ENCODE peak calls at places on chromosome 1, in ten cellular contexts. Z is kidney glomerular epithelial cell, R is DMS79, T is left ventricle myocardium inferior, I is NCI-H1092 treated with DMSO at 0.1 percent for 48 hours, Q is WTC11, E is SW 1271, L is hepatic stellate cell, W is activated gamma-delta T cell, Y is RPMI7951. F is an unnamed sample.

GRCh38 chr1:109636201-109636952 is 16.7 kb downstream of the AMPD2 start:
- DNase-seq in Z (no peak), R (no peak), T (no peak), I (no peak), Q (no peak), E (no peak), L (peak; percentile 71), W (no peak), Y (peak; percentile 65), F (no peak)

GRCh38 chr1:184888505-184888904 is 85.8 kb downstream of the NIBAN1 start:
- DNase-seq in Z (peak; percentile 28), R (no peak), T (no peak), I (no peak), Q (no peak), E (no peak), L (no peak), W (no peak), Y (peak; percentile 63), F (no peak)

GRCh38 chr1:153441238-153441755 is 19.2 kb downstream of the S100A7 start:
- DNase-seq in Z (no peak), R (no peak), T (no peak), I (peak; percentile 59), Q (no peak), E (no peak), L (no peak), W (no peak), Y (no peak), F (no peak)

GRCh38 chr1:211332839-211333238 is 6.2 kb downstream of the TRAF5 start:
- DNase-seq in Z (no peak), R (no peak), T (no peak), I (no peak), Q (no peak), E (no peak), L (no peak), W (no peak), Y (no peak), F (no peak)

GRCh38 chr1:210232524-210233215 is at the start of gene SERTAD4:
- DNase-seq in Z (peak; percentile 39), R (peak; percentile 76), T (peak; percentile 38), I (peak; percentile 79), Q (peak; percentile 48), E (no peak), L (peak; percentile 59), W (no peak), Y (peak; percentile 94), F (no peak)

GRCh38 chr1:245118806-245119205 is 36.0 kb upstream of the KIF26B start:
- DNase-seq in Z (no peak), R (no peak), T (no peak), I (no peak), Q (no peak), E (no peak), L (no peak), W (no peak), Y (peak; percentile 29), F (no peak)

GRCh38 chr1:231666220-231666956 is 39.8 kb downstream of the DISC1 start:
- DNase-seq in Z (no peak), R (no peak), T (no peak), I (no peak), Q (no peak), E (no peak), L (no peak), W (no peak), Y (no peak), F (no peak)

GRCh38 chr1:226868726-226869125 is 1.7 kb upstream of the PSEN2 start:
- DNase-seq in Z (no peak), R (no peak), T (no peak), I (no peak), Q (no peak), E (no peak), L (no peak), W (no peak), Y (no peak), F (no peak)

GRCh38 chr1:159090566-159091546 is 14.3 kb upstream of the AIM2 start:
- DNase-seq in Z (no peak), R (no peak), T (no peak), I (no peak), Q (no peak), E (no peak), L (no peak), W (no peak), Y (peak; percentile 73), F (no peak)

GRCh38 chr1:107228704-107229103 is 87.9 kb downstream of the NTNG1 start:
- DNase-seq in Z (no peak), R (no peak), T (no peak), I (no peak), Q (no peak), E (no peak), L (no peak), W (no peak), Y (no peak), F (no peak)

GRCh38 chr1:234139966-234140365 is 233.3 kb upstream of the COA6 start:
- DNase-seq in Z (peak; percentile 30), R (no peak), T (no peak), I (no peak), Q (no peak), E (peak; percentile 90), L (no peak), W (no peak), Y (peak; percentile 94), F (no peak)

GRCh38 chr1:58358311-58358710 is 188.2 kb downstream of the OMA1 start:
- DNase-seq in Z (peak; percentile 18), R (no peak), T (no peak), I (no peak), Q (no peak), E (no peak), L (no peak), W (no peak), Y (peak; percentile 33), F (no peak)

GRCh38 chr1:35835398-35835797 is 27.6 kb downstream of the AGO4 start:
- DNase-seq in Z (no peak), R (no peak), T (no peak), I (no peak), Q (no peak), E (no peak), L (no peak), W (no peak), Y (no peak), F (no peak)

GRCh38 chr1:228983231-228983660 is 248.0 kb downstream of the RHOU start:
- DNase-seq in Z (no peak), R (no peak), T (no peak), I (no peak), Q (no peak), E (no peak), L (no peak), W (no peak), Y (no peak), F (no peak)

GRCh38 chr1:150165622-150166612 is 16.2 kb downstream of the PLEKHO1 start:
- DNase-seq in Z (peak; percentile 10), R (no peak), T (peak; percentile 39), I (peak; percentile 28), Q (peak; percentile 82), E (no peak), L (peak; percentile 59), W (no peak), Y (peak; percentile 49), F (peak; percentile 45)

GRCh38 chr1:11944358-11944981 is 10.0 kb downstream of the PLOD1 start:
- DNase-seq in Z (no peak), R (peak; percentile 95), T (no peak), I (peak; percentile 85), Q (peak; percentile 58), E (no peak), L (no peak), W (no peak), Y (no peak), F (no peak)

F was measured in T-helper 9 cell.